ENCODE peak calls at places on chromosomes 11 and 22, in six cellular contexts. One of them, this sample, is unnamed. For H3K4me1, the result is how much of the 10 kb centered on the place peaks cover.

GRCh38 chr11:45755281-45755859 is 49.6 kb upstream of the SLC35C1 start:
- DNase-seq in HAP-1: no peak
- DNase-seq in cardiac muscle cell: no peak
- DNase-seq in heart left ventricle: no peak
- DNase-seq in colonic mucosa: no peak
- DNase-seq in uterus: no peak
- DNase-seq in this sample: no peak

GRCh38 chr11:38460901-38461300 is 1862.9 kb upstream of the RAG2 start:
- DNase-seq in colonic mucosa: no peak
- DNase-seq in cardiac muscle cell: no peak
- DNase-seq in HAP-1: peak
- DNase-seq in uterus: no peak
- DNase-seq in heart left ventricle: peak
- DNase-seq in this sample: no peak

GRCh38 chr11:69509381-69509780 is 27.9 kb downstream of the LINC01488 start:
- DNase-seq in HAP-1: no peak
- DNase-seq in colonic mucosa: no peak
- DNase-seq in heart left ventricle: no peak
- DNase-seq in uterus: no peak
- DNase-seq in cardiac muscle cell: no peak
- DNase-seq in this sample: no peak

GRCh38 chr11:15603208-15603607 is 488.5 kb downstream of the INSC start:
- DNase-seq in HAP-1: no peak
- DNase-seq in uterus: peak
- DNase-seq in cardiac muscle cell: no peak
- DNase-seq in colonic mucosa: no peak
- DNase-seq in heart left ventricle: no peak
- DNase-seq in this sample: no peak

GRCh38 chr11:80944758-80945157 is 1503.9 kb upstream of the TENM4 start:
- DNase-seq in colonic mucosa: no peak
- DNase-seq in heart left ventricle: no peak
- DNase-seq in HAP-1: no peak
- DNase-seq in uterus: no peak
- DNase-seq in cardiac muscle cell: no peak
- DNase-seq in this sample: no peak

GRCh38 chr11:65183201-65183891 is 1.6 kb downstream of the CAPN1 start:
- DNase-seq in colonic mucosa: peak
- DNase-seq in uterus: no peak
- DNase-seq in HAP-1: no peak
- DNase-seq in cardiac muscle cell: no peak
- DNase-seq in heart left ventricle: no peak
- DNase-seq in this sample: no peak

GRCh38 chr11:68423481-68423880 is 37.1 kb upstream of the PPP6R3 start:
- DNase-seq in uterus: no peak
- DNase-seq in cardiac muscle cell: no peak
- DNase-seq in HAP-1: no peak
- DNase-seq in heart left ventricle: no peak
- DNase-seq in colonic mucosa: no peak
- DNase-seq in this sample: no peak

GRCh38 chr22:19943665-19944026 is 2.0 kb upstream of the TXNRD2 start:
- DNase-seq in heart left ventricle: no peak
- DNase-seq in uterus: no peak
- DNase-seq in cardiac muscle cell: no peak
- DNase-seq in colonic mucosa: no peak
- DNase-seq in HAP-1: no peak
- DNase-seq in this sample: no peak

GRCh38 chr22:50199251-50199721 is 1.5 kb upstream of the SELENOO start:
- DNase-seq in cardiac muscle cell: no peak
- DNase-seq in HAP-1: no peak
- DNase-seq in heart left ventricle: no peak
- DNase-seq in uterus: no peak
- DNase-seq in colonic mucosa: no peak
- DNase-seq in this sample: no peak

GRCh38 chr11:134607963-134608750 is 196.1 kb upstream of the B3GAT1 start:
- DNase-seq in cardiac muscle cell: no peak
- DNase-seq in HAP-1: no peak
- DNase-seq in colonic mucosa: no peak
- DNase-seq in uterus: no peak
- DNase-seq in heart left ventricle: no peak
- DNase-seq in this sample: no peak

GRCh38 chr11:73760680-73761402 is at the start of gene RAB6A:
- DNase-seq in uterus: peak
- DNase-seq in colonic mucosa: peak
- DNase-seq in heart left ventricle: peak
- DNase-seq in cardiac muscle cell: peak
- DNase-seq in HAP-1: peak
- DNase-seq in this sample: peak

GRCh38 chr11:68950268-68950667 is 30.5 kb downstream of the MRGPRD start:
- DNase-seq in uterus: no peak
- DNase-seq in cardiac muscle cell: peak
- DNase-seq in colonic mucosa: no peak
- DNase-seq in heart left ventricle: no peak
- DNase-seq in HAP-1: peak
- DNase-seq in this sample: no peak

GRCh38 chr11:56345739-56346138 is at the start of gene OR8K1:
- DNase-seq in cardiac muscle cell: no peak
- DNase-seq in HAP-1: no peak
- DNase-seq in colonic mucosa: no peak
- DNase-seq in heart left ventricle: no peak
- DNase-seq in uterus: no peak
- DNase-seq in this sample: no peak

GRCh38 chr11:1168256-1168655 is 10.5 kb downstream of the MUC5AC start:
- DNase-seq in colonic mucosa: no peak
- DNase-seq in uterus: no peak
- DNase-seq in heart left ventricle: no peak
- DNase-seq in cardiac muscle cell: no peak
- DNase-seq in HAP-1: no peak
- DNase-seq in this sample: no peak

GRCh38 chr11:60785806-60786361 is 751 bp downstream of the MS4A10 start:
- DNase-seq in uterus: no peak
- DNase-seq in HAP-1: no peak
- DNase-seq in colonic mucosa: no peak
- DNase-seq in cardiac muscle cell: no peak
- DNase-seq in heart left ventricle: no peak
- DNase-seq in this sample: no peak

GRCh38 chr11:117223741-117224685 is 7.9 kb downstream of the PCSK7 start:
- DNase-seq in uterus: peak
- DNase-seq in heart left ventricle: no peak
- DNase-seq in colonic mucosa: no peak
- DNase-seq in HAP-1: no peak
- DNase-seq in cardiac muscle cell: no peak
- DNase-seq in this sample: no peak

GRCh38 chr11:13258855-13259254 is 18.7 kb upstream of the BMAL1 start:
- DNase-seq in colonic mucosa: no peak
- DNase-seq in uterus: no peak
- DNase-seq in cardiac muscle cell: no peak
- DNase-seq in heart left ventricle: no peak
- DNase-seq in HAP-1: no peak
- DNase-seq in this sample: no peak

GRCh38 chr22:21758465-21758864 is 22.9 kb upstream of the YPEL1 start:
- DNase-seq in HAP-1: no peak
- DNase-seq in colonic mucosa: no peak
- DNase-seq in uterus: no peak
- DNase-seq in cardiac muscle cell: no peak
- DNase-seq in heart left ventricle: no peak
- DNase-seq in this sample: no peak

GRCh38 chr11:47099213-47099917 is 77.3 kb downstream of the ARFGAP2 start:
- DNase-seq in uterus: no peak
- DNase-seq in heart left ventricle: no peak
- DNase-seq in cardiac muscle cell: no peak
- DNase-seq in HAP-1: no peak
- DNase-seq in colonic mucosa: peak
- DNase-seq in this sample: no peak

GRCh38 chr11:32826113-32826512 is 3.6 kb upstream of the PRRG4 start:
- DNase-seq in colonic mucosa: no peak
- DNase-seq in heart left ventricle: no peak
- DNase-seq in uterus: no peak
- DNase-seq in cardiac muscle cell: no peak
- DNase-seq in HAP-1: no peak
- DNase-seq in this sample: no peak

GRCh38 chr22:37564111-37564711 is 3.9 kb downstream of the CDC42EP1 start:
- DNase-seq in cardiac muscle cell: no peak
- DNase-seq in heart left ventricle: no peak
- DNase-seq in uterus: no peak
- DNase-seq in HAP-1: no peak
- DNase-seq in colonic mucosa: no peak
- DNase-seq in this sample: no peak

GRCh38 chr22:37561209-37562048 is 1.1 kb downstream of the CDC42EP1 start:
- DNase-seq in cardiac muscle cell: peak
- DNase-seq in heart left ventricle: peak
- DNase-seq in uterus: peak
- DNase-seq in HAP-1: peak
- DNase-seq in colonic mucosa: peak
- DNase-seq in this sample: no peak

GRCh38 chr22:37562049-37562784 is 1.9 kb downstream of the CDC42EP1 start:
- DNase-seq in uterus: no peak
- DNase-seq in heart left ventricle: no peak
- DNase-seq in cardiac muscle cell: no peak
- DNase-seq in HAP-1: no peak
- DNase-seq in colonic mucosa: no peak
- DNase-seq in this sample: no peak

GRCh38 chr22:37565830-37566229 is 5.5 kb downstream of the CDC42EP1 start:
- DNase-seq in uterus: no peak
- DNase-seq in HAP-1: no peak
- DNase-seq in colonic mucosa: no peak
- DNase-seq in cardiac muscle cell: no peak
- DNase-seq in heart left ventricle: no peak
- DNase-seq in this sample: no peak

DNA sequence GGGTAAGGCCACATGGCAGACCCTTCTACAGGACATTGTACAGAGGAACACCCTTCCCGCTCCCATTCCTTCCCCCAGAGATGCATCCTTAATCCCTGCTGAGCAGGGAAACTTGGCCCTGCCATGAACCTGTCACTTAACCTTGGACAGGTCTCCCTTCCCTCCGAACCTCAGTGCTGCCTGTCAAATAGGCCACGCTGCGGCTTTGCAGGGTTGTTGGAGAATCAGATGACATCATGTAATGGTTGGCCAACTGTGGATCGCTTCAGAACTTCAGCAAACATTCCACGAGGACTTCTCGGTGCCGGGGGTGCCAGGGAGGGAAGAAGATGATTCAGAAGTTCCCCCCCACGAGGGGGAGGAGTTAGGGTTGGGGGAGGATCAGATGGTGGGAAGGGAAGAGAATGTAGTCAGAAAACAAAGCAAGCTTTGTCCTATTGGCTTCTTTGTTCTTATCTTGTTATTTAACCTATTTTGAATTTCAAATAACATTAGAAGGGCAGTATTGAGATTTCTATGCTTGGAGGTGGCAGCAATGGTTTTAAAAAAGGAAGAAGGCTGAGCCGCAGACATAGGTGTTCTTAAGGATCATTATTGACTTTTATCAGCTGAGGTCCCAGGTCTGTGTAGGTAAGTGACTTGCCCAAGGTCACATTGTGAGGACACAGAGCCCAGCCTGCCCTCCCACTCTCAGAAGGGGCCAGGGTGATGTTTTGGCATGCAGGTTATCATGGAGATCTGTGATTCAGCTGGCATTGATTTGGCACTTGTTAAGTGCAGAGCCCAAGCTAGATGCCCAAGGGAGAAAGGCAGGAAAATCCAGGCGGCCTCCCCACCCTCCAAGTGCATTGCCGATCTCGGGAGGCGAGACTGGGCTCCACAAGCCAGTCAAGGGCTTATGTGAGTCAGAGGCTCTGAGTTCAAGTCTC is 3.1 kb downstream of the CDC42EP1 start:
- DNase-seq in cardiac muscle cell: no peak
- DNase-seq in HAP-1: peak
- DNase-seq in colonic mucosa: peak
- DNase-seq in uterus: peak
- DNase-seq in heart left ventricle: peak
- DNase-seq in this sample: no peak
- H3K4me3 ChIP-seq in cardiac muscle cell: no peak
- H3K4me3 ChIP-seq in HAP-1: peak
- H3K4me3 ChIP-seq in colonic mucosa: no peak
- H3K4me3 ChIP-seq in uterus: no peak
- H3K4me3 ChIP-seq in heart left ventricle: peak
- H3K4me3 ChIP-seq in this sample: no peak

GRCh38 chr11:71202966-71203365 is 49.4 kb downstream of the SHANK2 start:
- DNase-seq in colonic mucosa: no peak
- DNase-seq in HAP-1: no peak
- DNase-seq in uterus: no peak
- DNase-seq in heart left ventricle: no peak
- DNase-seq in cardiac muscle cell: no peak
- DNase-seq in this sample: no peak
- H3K4me1 ChIP-seq in colonic mucosa: under half
- H3K4me1 ChIP-seq in HAP-1: under half
- H3K4me1 ChIP-seq in uterus: under half
- H3K4me1 ChIP-seq in heart left ventricle: under half
- H3K4me1 ChIP-seq in cardiac muscle cell: under half
- H3K4me1 ChIP-seq in this sample: under half

DNA sequence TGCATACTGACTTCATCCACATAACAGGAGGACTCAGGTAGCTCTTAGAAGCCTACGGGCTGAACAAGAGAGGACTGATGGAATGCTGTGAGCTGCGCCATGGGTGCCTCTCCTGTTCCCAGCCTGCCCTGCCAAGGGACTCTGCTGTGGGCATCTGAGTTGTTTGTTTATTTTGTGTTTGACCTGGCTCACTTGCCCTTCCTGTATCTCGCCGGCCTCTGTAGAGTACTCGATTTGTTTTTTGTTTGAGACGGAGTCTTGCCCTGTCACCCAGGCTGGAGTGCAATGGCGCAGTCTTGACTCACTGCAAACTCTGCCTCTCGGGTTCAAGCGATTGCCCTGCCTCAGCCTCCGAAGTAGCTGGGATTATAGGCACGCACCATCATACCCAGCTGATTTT is 1.8 kb downstream of the TTC38 start:
- DNase-seq in colonic mucosa: no peak
- DNase-seq in HAP-1: no peak
- DNase-seq in cardiac muscle cell: no peak
- DNase-seq in uterus: no peak
- DNase-seq in heart left ventricle: no peak
- DNase-seq in this sample: no peak
- H3K4me3 ChIP-seq in colonic mucosa: no peak
- H3K4me3 ChIP-seq in HAP-1: no peak
- H3K4me3 ChIP-seq in cardiac muscle cell: no peak
- H3K4me3 ChIP-seq in uterus: no peak
- H3K4me3 ChIP-seq in heart left ventricle: no peak
- H3K4me3 ChIP-seq in this sample: no peak

GRCh38 chr22:24990344-24990905 is 37.9 kb downstream of the KIAA1671 start:
- DNase-seq in colonic mucosa: no peak
- DNase-seq in uterus: no peak
- DNase-seq in cardiac muscle cell: no peak
- DNase-seq in heart left ventricle: no peak
- DNase-seq in HAP-1: no peak
- DNase-seq in this sample: no peak

GRCh38 chr22:24995649-24996180 is 43.2 kb downstream of the KIAA1671 start:
- DNase-seq in cardiac muscle cell: no peak
- DNase-seq in HAP-1: no peak
- DNase-seq in heart left ventricle: no peak
- DNase-seq in colonic mucosa: no peak
- DNase-seq in uterus: no peak
- DNase-seq in this sample: no peak

GRCh38 chr22:24989541-24989951 is 37.0 kb downstream of the KIAA1671 start:
- DNase-seq in HAP-1: no peak
- DNase-seq in uterus: no peak
- DNase-seq in colonic mucosa: no peak
- DNase-seq in heart left ventricle: no peak
- DNase-seq in cardiac muscle cell: no peak
- DNase-seq in this sample: no peak

GRCh38 chr22:24994070-24994763 is 41.7 kb downstream of the KIAA1671 start:
- DNase-seq in uterus: no peak
- DNase-seq in HAP-1: no peak
- DNase-seq in colonic mucosa: peak
- DNase-seq in cardiac muscle cell: peak
- DNase-seq in heart left ventricle: no peak
- DNase-seq in this sample: no peak

GRCh38 chr22:24992946-24993345 is 40.4 kb downstream of the KIAA1671 start:
- DNase-seq in heart left ventricle: no peak
- DNase-seq in uterus: no peak
- DNase-seq in HAP-1: no peak
- DNase-seq in cardiac muscle cell: no peak
- DNase-seq in colonic mucosa: no peak
- DNase-seq in this sample: no peak
- H3K4me1 ChIP-seq in heart left ventricle: half or more
- H3K4me1 ChIP-seq in uterus: under half
- H3K4me1 ChIP-seq in HAP-1: under half
- H3K4me1 ChIP-seq in cardiac muscle cell: under half
- H3K4me1 ChIP-seq in colonic mucosa: under half
- H3K4me1 ChIP-seq in this sample: under half

This sample was measured in iPS DF 6.9.